ENCODE peak calls at places on chromosome 11, in seven cellular contexts. P, N, C, K, F, X and O are unnamed samples.

GRCh38 chr11:107197932-107198331 is 179.7 kb upstream of the GUCY1A2 start:
- DNase-seq in N (no peak), C (no peak), P (no peak), F (no peak), X (no peak), K (no peak), O (no peak)

GRCh38 chr11:116895053-116895757 is 57.8 kb upstream of the APOA1 start:
- DNase-seq in X (peak; percentile 28), P (no peak), C (no peak), K (no peak), N (peak; percentile 15), F (no peak), O (no peak)

GRCh38 chr11:74520927-74521665 is 27.6 kb upstream of the LIPT2 start:
- DNase-seq in X (no peak), P (no peak), K (no peak), C (no peak), N (peak; percentile 41), F (no peak), O (no peak)

GRCh38 chr11:117876341-117877119 is at the start of gene FXYD6:
- DNase-seq in X (peak; percentile 95), F (peak; percentile 63), N (peak; percentile 28), P (peak; percentile 82), C (no peak), K (no peak), O (peak; percentile 29)

GRCh38 chr11:123273616-123274015 is 78.6 kb upstream of the CLMP start:
- DNase-seq in C (no peak), K (no peak), X (no peak), F (no peak), P (no peak), N (no peak), O (no peak)

GRCh38 chr11:57502376-57502775 is 13.1 kb downstream of the SLC43A1 start:
- DNase-seq in P (no peak), N (peak; percentile 69), F (no peak), X (no peak), K (no peak), C (no peak), O (no peak)

GRCh38 chr11:116051494-116051893 is 547.3 kb upstream of the CADM1 start:
- DNase-seq in N (no peak), K (no peak), X (no peak), F (no peak), P (no peak), C (no peak), O (no peak)

GRCh38 chr11:110829873-110830272 is 117.6 kb upstream of the ARHGAP20 start:
- DNase-seq in K (no peak), X (no peak), P (no peak), C (no peak), N (no peak), F (no peak), O (no peak)

GRCh38 chr11:69320756-69321741 is 27.1 kb downstream of the MYEOV start:
- DNase-seq in N (no peak), F (no peak), C (no peak), K (no peak), X (no peak), P (no peak), O (no peak)

GRCh38 chr11:123195182-123196059 is at the start of gene CLMP:
- DNase-seq in P (no peak), C (no peak), N (peak; percentile 26), X (peak; percentile 91), K (no peak), F (peak; percentile 63), O (peak; percentile 90)

GRCh38 chr11:31655483-31655882 is 145.9 kb downstream of the ELP4 start:
- DNase-seq in N (no peak), C (no peak), F (no peak), X (no peak), P (no peak), K (no peak), O (peak; percentile 17)
- H3K4me3 ChIP-seq in N (no peak overlapping the region), C (no peak overlapping the region), F (no peak overlapping the region), X (no peak overlapping the region), P (no peak overlapping the region), K (no peak overlapping the region), O (no peak overlapping the region)

DNA sequence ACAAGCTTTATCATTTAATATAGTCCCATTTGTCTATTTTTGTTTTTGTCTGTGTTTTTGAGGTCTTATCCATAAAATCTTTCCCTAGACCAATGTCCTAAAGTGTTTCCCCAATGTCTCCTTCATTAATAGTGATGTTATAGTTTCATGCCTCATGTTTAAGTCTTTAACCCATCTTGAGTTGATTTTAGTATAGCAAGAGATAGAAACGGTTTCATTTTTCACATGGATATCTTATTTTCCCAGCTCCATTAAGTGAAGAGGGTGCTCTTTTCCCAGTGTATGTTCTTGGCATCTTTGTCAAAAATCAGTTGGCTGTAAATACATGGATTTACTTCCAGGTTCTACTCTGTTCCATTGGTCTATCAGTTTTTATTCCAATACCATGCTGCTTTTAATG is 58.2 kb downstream of the KCNQ1OT1 start:
- DNase-seq in F (no peak), N (no peak), K (no peak), C (no peak), P (no peak), X (no peak), O (no peak)
- H3K9me3 ChIP-seq in F (no peaks in the 10 kb centered on the region), N (peaks cover 56% of the 10 kb centered on the region), K (peaks cover 5% of the 10 kb centered on the region), C (peaks cover 36% of the 10 kb centered on the region), P (peaks cover 37% of the 10 kb centered on the region), X (peaks cover 30% of the 10 kb centered on the region), O (peaks cover 34% of the 10 kb centered on the region)

DNA sequence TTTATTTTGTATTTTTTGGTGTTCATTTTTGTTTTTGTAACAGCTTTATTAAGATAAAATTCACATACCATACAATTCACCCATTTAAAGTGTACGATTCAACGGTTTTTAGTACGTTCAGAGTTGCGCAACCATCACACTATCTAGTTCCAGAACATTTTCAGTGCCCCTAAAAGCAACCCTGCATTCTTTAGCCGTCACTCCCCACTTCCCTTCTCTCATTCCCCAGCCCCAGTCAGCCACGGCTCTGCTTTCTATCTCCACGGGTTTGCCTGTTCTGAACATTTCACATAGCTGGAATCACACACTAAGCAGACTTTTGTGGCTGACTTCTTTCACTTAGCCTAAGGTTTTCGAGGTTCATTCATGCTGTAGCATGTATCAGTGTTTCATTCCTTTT is 9.6 kb upstream of the KCNQ1OT1 start:
- DNase-seq in K (no peak), P (no peak), X (no peak), N (no peak), C (no peak), F (no peak), O (no peak)
- H3K27me3 ChIP-seq in K (no peaks in the 10 kb centered on the region), P (no peaks in the 10 kb centered on the region), X (no peaks in the 10 kb centered on the region), N (no peaks in the 10 kb centered on the region), C (peaks cover 38% of the 10 kb centered on the region), F (no peaks in the 10 kb centered on the region), O (no peaks in the 10 kb centered on the region)

GRCh38 chr11:2738551-2739431 is 39.0 kb upstream of the KCNQ1OT1 start:
- DNase-seq in X (no peak), F (no peak), N (no peak), C (no peak), P (no peak), K (no peak), O (no peak)
- H3K4me3 ChIP-seq in X (no peak overlapping the region), F (no peak overlapping the region), N (no peak overlapping the region), C (no peak overlapping the region), P (no peak overlapping the region), K (no peak overlapping the region), O (no peak overlapping the region)

GRCh38 chr11:15189189-15189588 is 74.5 kb downstream of the INSC start:
- DNase-seq in K (no peak), X (no peak), P (no peak), C (no peak), N (no peak), F (no peak), O (no peak)
- H3K9me3 ChIP-seq in K (no peaks in the 10 kb centered on the region), X (no peaks in the 10 kb centered on the region), P (no peaks in the 10 kb centered on the region), C (no peaks in the 10 kb centered on the region), N (no peaks in the 10 kb centered on the region), F (no peaks in the 10 kb centered on the region), O (no peaks in the 10 kb centered on the region)

DNA sequence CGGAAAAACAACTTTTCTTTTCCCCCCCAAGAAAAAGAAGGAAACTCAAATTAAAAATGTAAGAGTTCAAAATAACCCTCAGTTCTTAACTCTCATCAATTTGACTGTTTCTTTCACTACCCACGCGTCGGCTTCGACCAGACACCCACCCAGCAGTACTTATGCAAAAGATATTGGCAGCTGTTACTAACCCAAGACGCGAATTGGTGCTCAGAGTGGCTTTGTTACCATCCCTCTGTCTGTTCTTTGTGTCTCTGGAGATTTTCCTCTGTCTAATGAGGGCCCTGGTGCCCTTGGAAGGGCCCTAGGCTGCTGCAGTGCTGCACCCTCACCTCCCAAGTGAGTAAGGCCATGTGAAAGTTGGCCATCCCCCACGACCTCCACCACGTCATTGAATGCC is 180.5 kb upstream of the NECTIN1 start:
- DNase-seq in C (no peak), X (no peak), K (no peak), N (no peak), P (no peak), F (no peak), O (no peak)
- H3K27me3 ChIP-seq in C (peaks cover 5% of the 10 kb centered on the region), X (peaks cover 16% of the 10 kb centered on the region), K (no peaks in the 10 kb centered on the region), N (no peaks in the 10 kb centered on the region), P (no peaks in the 10 kb centered on the region), F (no peaks in the 10 kb centered on the region), O (peaks cover 5% of the 10 kb centered on the region)